ENCODE peak calls at places on chromosomes 12 and 14, in nine cellular contexts. One of them, this sample, is unnamed.

GRCh38 chr14:77979666-77980351 is 179.9 kb downstream of the ADCK1 start:
- DNase-seq in endodermal cell: peak; percentile 88
- DNase-seq in esophagus squamous epithelium: no peak
- DNase-seq in ovary: no peak
- DNase-seq in CD8-positive, alpha-beta memory T cell: no peak
- DNase-seq in CD4-positive, alpha-beta memory T cell: no peak
- DNase-seq in mesenchymal stem cell: no peak
- DNase-seq in lower lobe of right lung: no peak
- DNase-seq in tibial artery: no peak
- DNase-seq in this sample: no peak

GRCh38 chr14:54653764-54654469 is 87.0 kb downstream of the SAMD4A start:
- DNase-seq in endodermal cell: no peak
- DNase-seq in esophagus squamous epithelium: no peak
- DNase-seq in ovary: no peak
- DNase-seq in CD8-positive, alpha-beta memory T cell: no peak
- DNase-seq in CD4-positive, alpha-beta memory T cell: no peak
- DNase-seq in mesenchymal stem cell: peak; percentile 97
- DNase-seq in lower lobe of right lung: no peak
- DNase-seq in tibial artery: peak; percentile 74
- DNase-seq in this sample: peak; percentile 77

GRCh38 chr14:61211476-61212262 is 69.5 kb downstream of the TMEM30B start:
- DNase-seq in endodermal cell: no peak
- DNase-seq in esophagus squamous epithelium: no peak
- DNase-seq in ovary: no peak
- DNase-seq in CD8-positive, alpha-beta memory T cell: no peak
- DNase-seq in CD4-positive, alpha-beta memory T cell: no peak
- DNase-seq in mesenchymal stem cell: no peak
- DNase-seq in lower lobe of right lung: no peak
- DNase-seq in tibial artery: no peak
- DNase-seq in this sample: no peak

GRCh38 chr12:615620-616019 is 47.6 kb downstream of the NINJ2 start:
- DNase-seq in endodermal cell: no peak
- DNase-seq in esophagus squamous epithelium: no peak
- DNase-seq in ovary: no peak
- DNase-seq in CD8-positive, alpha-beta memory T cell: no peak
- DNase-seq in CD4-positive, alpha-beta memory T cell: no peak
- DNase-seq in mesenchymal stem cell: peak; percentile 68
- DNase-seq in lower lobe of right lung: no peak
- DNase-seq in tibial artery: no peak
- DNase-seq in this sample: no peak

GRCh38 chr12:42732908-42733411 is 143.4 kb upstream of the PRICKLE1 start:
- DNase-seq in endodermal cell: no peak
- DNase-seq in esophagus squamous epithelium: no peak
- DNase-seq in ovary: no peak
- DNase-seq in CD8-positive, alpha-beta memory T cell: no peak
- DNase-seq in CD4-positive, alpha-beta memory T cell: no peak
- DNase-seq in mesenchymal stem cell: no peak
- DNase-seq in lower lobe of right lung: no peak
- DNase-seq in tibial artery: no peak
- DNase-seq in this sample: no peak

GRCh38 chr12:61137677-61138380 is 1122.4 kb upstream of the USP15 start:
- DNase-seq in endodermal cell: no peak
- DNase-seq in esophagus squamous epithelium: no peak
- DNase-seq in ovary: no peak
- DNase-seq in CD8-positive, alpha-beta memory T cell: no peak
- DNase-seq in CD4-positive, alpha-beta memory T cell: no peak
- DNase-seq in mesenchymal stem cell: no peak
- DNase-seq in lower lobe of right lung: no peak
- DNase-seq in tibial artery: no peak
- DNase-seq in this sample: no peak

GRCh38 chr12:131368073-131369071 is 342.5 kb upstream of the SFSWAP start:
- DNase-seq in endodermal cell: peak; percentile 36
- DNase-seq in esophagus squamous epithelium: no peak
- DNase-seq in ovary: peak; percentile 10
- DNase-seq in CD8-positive, alpha-beta memory T cell: no peak
- DNase-seq in CD4-positive, alpha-beta memory T cell: no peak
- DNase-seq in mesenchymal stem cell: no peak
- DNase-seq in lower lobe of right lung: peak; percentile 28
- DNase-seq in tibial artery: no peak
- DNase-seq in this sample: no peak

GRCh38 chr14:104595911-104596450 is 8.6 kb downstream of the TMEM179 start:
- DNase-seq in endodermal cell: no peak
- DNase-seq in esophagus squamous epithelium: no peak
- DNase-seq in ovary: no peak
- DNase-seq in CD8-positive, alpha-beta memory T cell: no peak
- DNase-seq in CD4-positive, alpha-beta memory T cell: no peak
- DNase-seq in mesenchymal stem cell: no peak
- DNase-seq in lower lobe of right lung: no peak
- DNase-seq in tibial artery: no peak
- DNase-seq in this sample: no peak

GRCh38 chr14:100422556-100423420 is 99.6 kb downstream of the SLC25A47 start:
- DNase-seq in endodermal cell: no peak
- DNase-seq in esophagus squamous epithelium: no peak
- DNase-seq in ovary: no peak
- DNase-seq in CD8-positive, alpha-beta memory T cell: no peak
- DNase-seq in CD4-positive, alpha-beta memory T cell: no peak
- DNase-seq in mesenchymal stem cell: no peak
- DNase-seq in lower lobe of right lung: no peak
- DNase-seq in tibial artery: no peak
- DNase-seq in this sample: no peak

GRCh38 chr12:23197266-23197665 is 572.3 kb downstream of the ETNK1 start:
- DNase-seq in endodermal cell: no peak
- DNase-seq in esophagus squamous epithelium: no peak
- DNase-seq in ovary: no peak
- DNase-seq in CD8-positive, alpha-beta memory T cell: no peak
- DNase-seq in CD4-positive, alpha-beta memory T cell: no peak
- DNase-seq in mesenchymal stem cell: no peak
- DNase-seq in lower lobe of right lung: no peak
- DNase-seq in tibial artery: no peak
- DNase-seq in this sample: no peak

GRCh38 chr12:116559330-116560080 is at the start of gene MAP1LC3B2:
- DNase-seq in endodermal cell: peak; percentile 74
- DNase-seq in esophagus squamous epithelium: peak; percentile 68
- DNase-seq in ovary: peak; percentile 30
- DNase-seq in CD8-positive, alpha-beta memory T cell: peak; percentile 56
- DNase-seq in CD4-positive, alpha-beta memory T cell: peak; percentile 85
- DNase-seq in mesenchymal stem cell: peak; percentile 87
- DNase-seq in lower lobe of right lung: peak; percentile 75
- DNase-seq in tibial artery: no peak
- DNase-seq in this sample: no peak

DNA sequence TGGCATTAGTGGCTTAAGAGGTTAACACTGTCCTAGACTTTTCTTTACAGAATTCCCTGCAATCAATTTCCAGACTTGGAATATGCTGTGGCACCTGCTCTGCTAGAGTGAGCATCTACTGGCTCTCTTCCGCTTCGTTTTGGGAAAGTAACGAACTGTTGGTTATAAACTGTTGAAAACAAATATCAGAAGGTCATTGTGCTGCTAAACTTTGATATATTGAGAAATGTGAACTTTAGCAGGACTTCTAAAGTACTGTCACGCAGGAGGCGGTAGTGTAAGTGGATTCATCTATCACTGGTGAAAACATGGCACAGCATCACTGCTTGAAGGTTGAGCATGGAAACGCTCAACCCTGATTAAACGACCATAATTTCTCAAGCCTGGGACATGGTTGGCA is 348.9 kb downstream of the FLRT2 start:
- DNase-seq in endodermal cell: no peak
- DNase-seq in esophagus squamous epithelium: no peak
- DNase-seq in ovary: no peak
- DNase-seq in CD8-positive, alpha-beta memory T cell: no peak
- DNase-seq in CD4-positive, alpha-beta memory T cell: no peak
- DNase-seq in mesenchymal stem cell: no peak
- DNase-seq in lower lobe of right lung: no peak
- DNase-seq in tibial artery: no peak
- DNase-seq in this sample: no peak
- H3K9me3 ChIP-seq in endodermal cell: no peaks in the 10 kb centered on the region
- H3K9me3 ChIP-seq in esophagus squamous epithelium: no peaks in the 10 kb centered on the region
- H3K9me3 ChIP-seq in ovary: no peaks in the 10 kb centered on the region
- H3K9me3 ChIP-seq in CD8-positive, alpha-beta memory T cell: no peaks in the 10 kb centered on the region
- H3K9me3 ChIP-seq in CD4-positive, alpha-beta memory T cell: no peaks in the 10 kb centered on the region
- H3K9me3 ChIP-seq in mesenchymal stem cell: no peaks in the 10 kb centered on the region
- H3K9me3 ChIP-seq in lower lobe of right lung: no peaks in the 10 kb centered on the region
- H3K9me3 ChIP-seq in tibial artery: no peaks in the 10 kb centered on the region
- H3K9me3 ChIP-seq in this sample: no peaks in the 10 kb centered on the region

GRCh38 chr12:114853003-114853529 is 169.1 kb upstream of the TBX3 start:
- DNase-seq in endodermal cell: no peak
- DNase-seq in esophagus squamous epithelium: no peak
- DNase-seq in ovary: no peak
- DNase-seq in CD8-positive, alpha-beta memory T cell: no peak
- DNase-seq in CD4-positive, alpha-beta memory T cell: no peak
- DNase-seq in mesenchymal stem cell: no peak
- DNase-seq in lower lobe of right lung: no peak
- DNase-seq in tibial artery: no peak
- DNase-seq in this sample: no peak
- H3K4me3 ChIP-seq in endodermal cell: no peak overlapping the region
- H3K4me3 ChIP-seq in esophagus squamous epithelium: no peak overlapping the region
- H3K4me3 ChIP-seq in ovary: no peak overlapping the region
- H3K4me3 ChIP-seq in CD8-positive, alpha-beta memory T cell: no peak overlapping the region
- H3K4me3 ChIP-seq in CD4-positive, alpha-beta memory T cell: no peak overlapping the region
- H3K4me3 ChIP-seq in mesenchymal stem cell: no peak overlapping the region
- H3K4me3 ChIP-seq in lower lobe of right lung: no peak overlapping the region
- H3K4me3 ChIP-seq in tibial artery: no peak overlapping the region
- H3K4me3 ChIP-seq in this sample: no peak overlapping the region

GRCh38 chr14:26173581-26173980 is 424.3 kb downstream of the NOVA1 start:
- DNase-seq in endodermal cell: no peak
- DNase-seq in esophagus squamous epithelium: no peak
- DNase-seq in ovary: no peak
- DNase-seq in CD8-positive, alpha-beta memory T cell: no peak
- DNase-seq in CD4-positive, alpha-beta memory T cell: no peak
- DNase-seq in mesenchymal stem cell: peak; percentile 3
- DNase-seq in lower lobe of right lung: no peak
- DNase-seq in tibial artery: no peak
- DNase-seq in this sample: no peak

GRCh38 chr14:26175659-26176058 is 422.2 kb downstream of the NOVA1 start:
- DNase-seq in endodermal cell: no peak
- DNase-seq in esophagus squamous epithelium: no peak
- DNase-seq in ovary: no peak
- DNase-seq in CD8-positive, alpha-beta memory T cell: no peak
- DNase-seq in CD4-positive, alpha-beta memory T cell: no peak
- DNase-seq in mesenchymal stem cell: no peak
- DNase-seq in lower lobe of right lung: no peak
- DNase-seq in tibial artery: no peak
- DNase-seq in this sample: no peak

GRCh38 chr14:26174395-26174794 is 423.4 kb downstream of the NOVA1 start:
- DNase-seq in endodermal cell: no peak
- DNase-seq in esophagus squamous epithelium: no peak
- DNase-seq in ovary: no peak
- DNase-seq in CD8-positive, alpha-beta memory T cell: no peak
- DNase-seq in CD4-positive, alpha-beta memory T cell: no peak
- DNase-seq in mesenchymal stem cell: no peak
- DNase-seq in lower lobe of right lung: no peak
- DNase-seq in tibial artery: no peak
- DNase-seq in this sample: no peak

GRCh38 chr14:26170885-26171284 is 426.9 kb downstream of the NOVA1 start:
- DNase-seq in endodermal cell: no peak
- DNase-seq in esophagus squamous epithelium: no peak
- DNase-seq in ovary: no peak
- DNase-seq in CD8-positive, alpha-beta memory T cell: no peak
- DNase-seq in CD4-positive, alpha-beta memory T cell: no peak
- DNase-seq in mesenchymal stem cell: no peak
- DNase-seq in lower lobe of right lung: no peak
- DNase-seq in tibial artery: no peak
- DNase-seq in this sample: no peak
- H3K9me3 ChIP-seq in endodermal cell: no peaks in the 10 kb centered on the region
- H3K9me3 ChIP-seq in esophagus squamous epithelium: no peaks in the 10 kb centered on the region
- H3K9me3 ChIP-seq in ovary: no peaks in the 10 kb centered on the region
- H3K9me3 ChIP-seq in CD8-positive, alpha-beta memory T cell: no peaks in the 10 kb centered on the region
- H3K9me3 ChIP-seq in CD4-positive, alpha-beta memory T cell: peaks cover 14% of the 10 kb centered on the region
- H3K9me3 ChIP-seq in mesenchymal stem cell: no peaks in the 10 kb centered on the region
- H3K9me3 ChIP-seq in lower lobe of right lung: no peaks in the 10 kb centered on the region
- H3K9me3 ChIP-seq in tibial artery: no peaks in the 10 kb centered on the region
- H3K9me3 ChIP-seq in this sample: no peaks in the 10 kb centered on the region

GRCh38 chr14:35401853-35402252 is 2.7 kb downstream of the NFKBIA start:
- DNase-seq in endodermal cell: no peak
- DNase-seq in esophagus squamous epithelium: no peak
- DNase-seq in ovary: peak; percentile 55
- DNase-seq in CD8-positive, alpha-beta memory T cell: no peak
- DNase-seq in CD4-positive, alpha-beta memory T cell: no peak
- DNase-seq in mesenchymal stem cell: no peak
- DNase-seq in lower lobe of right lung: no peak
- DNase-seq in tibial artery: peak; percentile 84
- DNase-seq in this sample: no peak
- H3K4me3 ChIP-seq in endodermal cell: peak overlapping the region; percentile 98
- H3K4me3 ChIP-seq in esophagus squamous epithelium: peak overlapping the region; percentile 99
- H3K4me3 ChIP-seq in ovary: peak overlapping the region; percentile 95
- H3K4me3 ChIP-seq in CD8-positive, alpha-beta memory T cell: peak overlapping the region; percentile 98
- H3K4me3 ChIP-seq in CD4-positive, alpha-beta memory T cell: peak overlapping the region; percentile 88
- H3K4me3 ChIP-seq in mesenchymal stem cell: no peak overlapping the region
- H3K4me3 ChIP-seq in lower lobe of right lung: peak overlapping the region; percentile 93
- H3K4me3 ChIP-seq in tibial artery: peak overlapping the region; percentile 90
- H3K4me3 ChIP-seq in this sample: peak overlapping the region; percentile 75

GRCh38 chr12:15044461-15044860 is 71.6 kb downstream of the PDE6H start:
- DNase-seq in endodermal cell: no peak
- DNase-seq in esophagus squamous epithelium: no peak
- DNase-seq in ovary: peak; percentile 14
- DNase-seq in CD8-positive, alpha-beta memory T cell: no peak
- DNase-seq in CD4-positive, alpha-beta memory T cell: no peak
- DNase-seq in mesenchymal stem cell: peak; percentile 8
- DNase-seq in lower lobe of right lung: no peak
- DNase-seq in tibial artery: no peak
- DNase-seq in this sample: no peak
- H3K9me3 ChIP-seq in endodermal cell: no peaks in the 10 kb centered on the region
- H3K9me3 ChIP-seq in esophagus squamous epithelium: no peaks in the 10 kb centered on the region
- H3K9me3 ChIP-seq in ovary: no peaks in the 10 kb centered on the region
- H3K9me3 ChIP-seq in CD8-positive, alpha-beta memory T cell: no peaks in the 10 kb centered on the region
- H3K9me3 ChIP-seq in CD4-positive, alpha-beta memory T cell: no peaks in the 10 kb centered on the region
- H3K9me3 ChIP-seq in mesenchymal stem cell: no peaks in the 10 kb centered on the region
- H3K9me3 ChIP-seq in lower lobe of right lung: no peaks in the 10 kb centered on the region
- H3K9me3 ChIP-seq in tibial artery: no peaks in the 10 kb centered on the region
- H3K9me3 ChIP-seq in this sample: no peaks in the 10 kb centered on the region

DNA sequence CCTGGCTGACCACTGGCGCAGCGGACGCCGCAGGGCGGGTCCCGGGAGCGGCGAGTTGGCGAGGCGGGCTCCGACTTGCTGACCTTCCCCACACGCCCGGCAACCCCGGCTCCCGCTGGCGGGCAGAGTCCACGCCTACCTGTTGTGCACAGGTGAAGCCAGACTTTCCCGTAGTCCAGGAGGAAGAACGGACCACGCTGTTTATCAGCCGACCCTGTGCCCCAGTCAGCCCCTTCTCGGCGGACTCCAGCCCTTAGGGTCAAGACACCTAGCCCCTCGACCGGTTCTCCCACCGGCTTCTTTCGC is 384 bp downstream of the HEATR5A start:
- DNase-seq in endodermal cell: peak; percentile 91
- DNase-seq in esophagus squamous epithelium: no peak
- DNase-seq in ovary: peak; percentile 48
- DNase-seq in CD8-positive, alpha-beta memory T cell: peak; percentile 1
- DNase-seq in CD4-positive, alpha-beta memory T cell: no peak
- DNase-seq in mesenchymal stem cell: no peak
- DNase-seq in lower lobe of right lung: peak; percentile 89
- DNase-seq in tibial artery: peak; percentile 79
- DNase-seq in this sample: peak; percentile 67
- H3K4me3 ChIP-seq in endodermal cell: peak overlapping the region; percentile 97
- H3K4me3 ChIP-seq in esophagus squamous epithelium: peak overlapping the region; percentile 98
- H3K4me3 ChIP-seq in ovary: peak overlapping the region; percentile 96
- H3K4me3 ChIP-seq in CD8-positive, alpha-beta memory T cell: peak overlapping the region; percentile 93
- H3K4me3 ChIP-seq in CD4-positive, alpha-beta memory T cell: peak overlapping the region; percentile 99
- H3K4me3 ChIP-seq in mesenchymal stem cell: peak overlapping the region; percentile 97
- H3K4me3 ChIP-seq in lower lobe of right lung: peak overlapping the region; percentile 96
- H3K4me3 ChIP-seq in tibial artery: peak overlapping the region; percentile 88
- H3K4me3 ChIP-seq in this sample: peak overlapping the region; percentile 95

This sample was measured in right atrium auricular region.